ENCODE peak calls at places on chromosomes 6 and 20, in eight cellular contexts. O is pancreas, N is neural progenitor cell, C is tibial nerve, L is heart right ventricle, U is thoracic aorta, S is aorta, R is adipocyte. P is an unnamed sample.
A peak's percentile ranks its signal among the peaks of the same experiment; 100 is the strongest.

GRCh38 chr6:142542704-142543233 is 241.0 kb downstream of the ADGRG6 start:
- DNase-seq in O (no peak), N (no peak), C (peak; percentile 30), L (peak; percentile 31), U (no peak), S (no peak), R (peak; percentile 35), P (no peak)

GRCh38 chr6:168837231-168837903 is 396.4 kb downstream of the SMOC2 start:
- DNase-seq in O (no peak), N (no peak), C (no peak), L (no peak), U (no peak), S (no peak), R (no peak), P (no peak)

GRCh38 chr6:132061381-132061780 is 110.2 kb upstream of the CCN2 start:
- DNase-seq in O (no peak), N (no peak), C (no peak), L (no peak), U (no peak), S (no peak), R (no peak), P (no peak)

GRCh38 chr6:117328005-117328389 is 62.6 kb downstream of the VGLL2 start:
- DNase-seq in O (no peak), N (no peak), C (no peak), L (no peak), U (no peak), S (no peak), R (no peak), P (no peak)

GRCh38 chr6:81981812-81982211 is 229.3 kb upstream of the TENT5A start:
- DNase-seq in O (no peak), N (no peak), C (no peak), L (no peak), U (no peak), S (no peak), R (peak; percentile 65), P (no peak)

GRCh38 chr6:11384531-11385309 is 152.3 kb upstream of the NEDD9 start:
- DNase-seq in O (no peak), N (no peak), C (no peak), L (no peak), U (no peak), S (no peak), R (peak; percentile 70), P (no peak)

GRCh38 chr20:63978319-63979220 is 872 bp downstream of the SAMD10 start:
- DNase-seq in O (peak; percentile 85), N (peak; percentile 83), C (no peak), L (peak; percentile 82), U (no peak), S (no peak), R (peak; percentile 34), P (no peak)

GRCh38 chr20:47785900-47786762 is 850 bp upstream of the SULF2 start:
- DNase-seq in O (peak; percentile 60), N (peak; percentile 88), C (peak; percentile 33), L (peak; percentile 81), U (no peak), S (peak; percentile 88), R (peak; percentile 94), P (peak; percentile 80)

GRCh38 chr6:27293436-27294152 is 18.5 kb downstream of the POM121L2 start:
- DNase-seq in O (no peak), N (peak; percentile 72), C (no peak), L (no peak), U (no peak), S (no peak), R (peak; percentile 65), P (no peak)

GRCh38 chr6:148935705-148936306 is 189.0 kb downstream of the UST start:
- DNase-seq in O (no peak), N (peak; percentile 14), C (no peak), L (no peak), U (no peak), S (no peak), R (peak; percentile 44), P (no peak)

GRCh38 chr20:12925214-12925755 is 83.5 kb upstream of the SPTLC3 start:
- DNase-seq in O (peak; percentile 66), N (peak; percentile 88), C (no peak), L (peak; percentile 29), U (no peak), S (no peak), R (peak; percentile 88), P (peak; percentile 88)

GRCh38 chr6:108801331-108801730 is 46.9 kb upstream of the ARMC2 start:
- DNase-seq in O (no peak), N (no peak), C (no peak), L (no peak), U (no peak), S (no peak), R (no peak), P (no peak)

GRCh38 chr6:89667872-89668556 is 29.5 kb upstream of the LYRM2 start:
- DNase-seq in O (no peak), N (no peak), C (no peak), L (no peak), U (no peak), S (no peak), R (peak; percentile 22), P (no peak)

GRCh38 chr6:161130606-161131005 is 139.0 kb downstream of the MAP3K4 start:
- DNase-seq in O (no peak), N (no peak), C (no peak), L (no peak), U (no peak), S (no peak), R (no peak), P (no peak)

GRCh38 chr6:14463110-14463509 is 345.5 kb downstream of the CD83 start:
- DNase-seq in O (no peak), N (no peak), C (no peak), L (no peak), U (no peak), S (no peak), R (no peak), P (no peak)

GRCh38 chr6:6866656-6867390 is 240.9 kb upstream of the RREB1 start:
- DNase-seq in O (no peak), N (no peak), C (no peak), L (no peak), U (no peak), S (no peak), R (no peak), P (no peak)

GRCh38 chr6:132320007-132320406 is 81.3 kb downstream of the MOXD1 start:
- DNase-seq in O (no peak), N (no peak), C (no peak), L (no peak), U (no peak), S (no peak), R (peak; percentile 33), P (no peak)

GRCh38 chr20:23092409-23092756 is 6.3 kb upstream of the CD93 start:
- DNase-seq in O (no peak), N (no peak), C (no peak), L (no peak), U (no peak), S (no peak), R (no peak), P (no peak)

GRCh38 chr6:10425177-10425972 is 10.5 kb upstream of the TFAP2A start:
- DNase-seq in O (no peak), N (peak; percentile 54), C (no peak), L (no peak), U (no peak), S (no peak), R (no peak), P (no peak)

GRCh38 chr20:33917813-33918525 is 75.7 kb upstream of the RALY start:
- DNase-seq in O (no peak), N (no peak), C (no peak), L (no peak), U (no peak), S (no peak), R (no peak), P (no peak)

GRCh38 chr20:62951143-62951895 is 1.2 kb upstream of the SLC17A9 start:
- DNase-seq in O (no peak), N (no peak), C (no peak), L (no peak), U (no peak), S (no peak), R (no peak), P (no peak)
- H3K4me1 ChIP-seq in O (peaks cover 6% of the 10 kb centered on the region), N (peaks cover 21% of the 10 kb centered on the region), C (peaks cover 3% of the 10 kb centered on the region), L (peaks cover 49% of the 10 kb centered on the region), U (peaks cover 32% of the 10 kb centered on the region), S (no peaks in the 10 kb centered on the region), R (peaks cover 26% of the 10 kb centered on the region), P (peaks cover 9% of the 10 kb centered on the region)

GRCh38 chr20:57040461-57040860 is 226.0 kb downstream of the BMP7 start:
- DNase-seq in O (no peak), N (no peak), C (no peak), L (no peak), U (no peak), S (no peak), R (no peak), P (no peak)
- H3K4me1 ChIP-seq in O (no peaks in the 10 kb centered on the region), N (no peaks in the 10 kb centered on the region), C (no peaks in the 10 kb centered on the region), L (no peaks in the 10 kb centered on the region), U (no peaks in the 10 kb centered on the region), S (no peaks in the 10 kb centered on the region), R (peaks cover 4% of the 10 kb centered on the region), P (peaks cover 8% of the 10 kb centered on the region)

GRCh38 chr20:38804243-38804642 is 1.3 kb upstream of the PPP1R16B start:
- DNase-seq in O (no peak), N (peak; percentile 46), C (no peak), L (no peak), U (no peak), S (no peak), R (no peak), P (no peak)

GRCh38 chr20:38805502-38805957 is at the start of gene PPP1R16B:
- DNase-seq in O (no peak), N (peak; percentile 88), C (no peak), L (peak; percentile 62), U (no peak), S (peak; percentile 84), R (peak; percentile 48), P (peak; percentile 26)

GRCh38 chr20:38805958-38806854 is 709 bp downstream of the PPP1R16B start:
- DNase-seq in O (no peak), N (peak; percentile 42), C (no peak), L (no peak), U (no peak), S (peak; percentile 77), R (peak; percentile 12), P (no peak)

GRCh38 chr20:38804682-38805501 is 605 bp upstream of the PPP1R16B start:
- DNase-seq in O (no peak), N (peak; percentile 91), C (no peak), L (no peak), U (no peak), S (no peak), R (no peak), P (no peak)

GRCh38 chr20:38806855-38807655 is 1.6 kb downstream of the PPP1R16B start:
- DNase-seq in O (no peak), N (peak; percentile 50), C (no peak), L (no peak), U (no peak), S (no peak), R (no peak), P (no peak)
- H3K4me1 ChIP-seq in O (no peaks in the 10 kb centered on the region), N (peaks cover 28% of the 10 kb centered on the region), C (no peaks in the 10 kb centered on the region), L (peaks cover 89% of the 10 kb centered on the region), U (peaks cover 22% of the 10 kb centered on the region), S (no peaks in the 10 kb centered on the region), R (peaks cover 5% of the 10 kb centered on the region), P (no peaks in the 10 kb centered on the region)

DNA sequence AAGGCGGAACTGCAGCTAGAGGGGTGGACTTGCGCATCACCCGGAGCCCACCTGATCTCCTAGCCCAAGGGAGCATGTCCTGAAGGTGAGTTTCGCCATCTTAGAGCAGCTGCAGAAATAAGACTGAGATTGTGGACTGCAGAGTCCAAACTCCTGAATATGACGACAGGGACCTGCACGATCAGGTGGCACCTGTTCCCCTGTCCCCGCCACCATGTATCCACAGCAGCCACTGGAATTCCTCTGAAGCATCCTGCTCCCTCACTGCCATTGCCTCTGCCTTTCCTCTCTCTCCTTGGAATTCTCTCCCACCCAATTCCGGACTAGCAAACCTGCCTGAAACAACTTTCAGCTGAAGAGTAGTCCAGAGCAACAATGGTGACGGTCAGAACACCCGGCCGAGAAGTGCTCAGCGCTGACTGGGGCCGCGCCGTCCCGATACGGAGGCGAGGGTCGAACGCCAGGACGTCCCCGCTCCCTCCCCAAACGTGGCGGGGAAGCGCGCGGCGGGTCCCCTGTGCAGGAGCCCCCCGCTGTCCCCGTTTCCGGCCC is 710 bp upstream of the FAM120B start:
- DNase-seq in O (no peak), N (no peak), C (no peak), L (no peak), U (no peak), S (no peak), R (no peak), P (no peak)
- H3K4me1 ChIP-seq in O (peaks cover 10% of the 10 kb centered on the region), N (peaks cover 25% of the 10 kb centered on the region), C (no peaks in the 10 kb centered on the region), L (peaks cover 45% of the 10 kb centered on the region), U (peaks cover 27% of the 10 kb centered on the region), S (no peaks in the 10 kb centered on the region), R (peaks cover 36% of the 10 kb centered on the region), P (peaks cover 13% of the 10 kb centered on the region)

P was measured in A549.